ENCODE peak calls at places on chromosomes 2 and 18, in eight cellular contexts. X, D, Z, U, A, M, K and L are unnamed samples.

GRCh38 chr2:119550346-119550745 is 6.1 kb downstream of the CFAP221 start:
- DNase-seq in X (no peak), D (no peak), Z (no peak), U (no peak), A (no peak), M (no peak), K (no peak), L (no peak)

GRCh38 chr2:28398101-28398834 is 5.6 kb downstream of the FOSL2 start:
- DNase-seq in X (no peak), D (no peak), Z (no peak), U (no peak), A (no peak), M (peak), K (peak), L (no peak)

GRCh38 chr2:200860092-200860795 is 4.2 kb downstream of the CLK1 start:
- DNase-seq in X (no peak), D (no peak), Z (no peak), U (no peak), A (no peak), M (no peak), K (no peak), L (no peak)

GRCh38 chr2:48734576-48735303 is 20.8 kb downstream of the LHCGR start:
- DNase-seq in X (no peak), D (no peak), Z (no peak), U (no peak), A (no peak), M (no peak), K (peak), L (no peak)

GRCh38 chr2:212537311-212538155 is 1.1 kb downstream of the ERBB4 start:
- DNase-seq in X (peak), D (peak), Z (peak), U (peak), A (peak), M (no peak), K (peak), L (no peak)

GRCh38 chr2:239246723-239247122 is 154.1 kb downstream of the HDAC4 start:
- DNase-seq in X (peak), D (no peak), Z (peak), U (no peak), A (no peak), M (no peak), K (peak), L (no peak)

GRCh38 chr2:43078781-43079755 is 147.3 kb downstream of the ZFP36L2 start:
- DNase-seq in X (no peak), D (no peak), Z (no peak), U (no peak), A (no peak), M (no peak), K (no peak), L (no peak)

GRCh38 chr18:34322365-34323289 is 97.9 kb upstream of the NOL4 start:
- DNase-seq in X (no peak), D (peak), Z (no peak), U (no peak), A (peak), M (no peak), K (peak), L (no peak)

GRCh38 chr2:157443795-157444642 is at the start of gene CYTIP:
- DNase-seq in X (no peak), D (no peak), Z (no peak), U (no peak), A (no peak), M (no peak), K (no peak), L (no peak)

GRCh38 chr2:219448776-219449476 is 14.3 kb downstream of the SPEG start:
- DNase-seq in X (no peak), D (peak), Z (no peak), U (no peak), A (peak), M (no peak), K (peak), L (no peak)

GRCh38 chr2:190871539-190871938 is 9.1 kb upstream of the GLS start:
- DNase-seq in X (no peak), D (no peak), Z (no peak), U (no peak), A (no peak), M (no peak), K (no peak), L (no peak)

GRCh38 chr2:53004413-53004812 is 763.2 kb upstream of the CHAC2 start:
- DNase-seq in X (no peak), D (no peak), Z (no peak), U (no peak), A (no peak), M (no peak), K (no peak), L (no peak)

GRCh38 chr2:151459368-151459767 is 49.7 kb downstream of the RIF1 start:
- DNase-seq in X (no peak), D (no peak), Z (no peak), U (no peak), A (no peak), M (no peak), K (no peak), L (no peak)

GRCh38 chr18:621181-621580 is 24.4 kb downstream of the CLUL1 start:
- DNase-seq in X (no peak), D (no peak), Z (no peak), U (no peak), A (no peak), M (no peak), K (no peak), L (no peak)

GRCh38 chr2:12910431-12910830 is 193.7 kb downstream of the TRIB2 start:
- DNase-seq in X (no peak), D (no peak), Z (no peak), U (no peak), A (no peak), M (no peak), K (no peak), L (no peak)

GRCh38 chr2:156399950-156400703 is 36.1 kb upstream of the GPD2 start:
- DNase-seq in X (peak), D (peak), Z (peak), U (peak), A (peak), M (peak), K (peak), L (peak)

GRCh38 chr2:162750033-162750432 is 88.5 kb downstream of the KCNH7 start:
- DNase-seq in X (no peak), D (no peak), Z (no peak), U (no peak), A (no peak), M (no peak), K (no peak), L (no peak)

GRCh38 chr2:178783889-178784288 is 23.3 kb downstream of the TTN start:
- DNase-seq in X (no peak), D (no peak), Z (no peak), U (no peak), A (no peak), M (no peak), K (no peak), L (no peak)